ENCODE peak calls at places on chromosomes 13 and 19, in seven cellular contexts. Z, T, G, L, Y, A and D are unnamed samples.

GRCh38 chr13:80237646-80238045 is 103.3 kb downstream of the SPRY2 start:
- DNase-seq in A (peak; percentile 46), T (no peak), Z (peak; percentile 62), Y (no peak), G (no peak), L (peak; percentile 47), D (no peak)

GRCh38 chr19:42281175-42282035 is 12.4 kb downstream of the CIC start:
- DNase-seq in L (peak; percentile 52), Z (peak; percentile 41), A (no peak), G (peak; percentile 39), Y (no peak), T (peak; percentile 71), D (peak; percentile 80)

GRCh38 chr19:48859711-48860572 is 8.5 kb downstream of the PLEKHA4 start:
- DNase-seq in Z (no peak), L (no peak), Y (no peak), T (peak; percentile 95), G (no peak), A (peak; percentile 97), D (peak; percentile 77)

GRCh38 chr13:101291647-101292515 is 124.4 kb downstream of the NALCN start:
- DNase-seq in L (no peak), Z (peak; percentile 30), G (no peak), T (no peak), Y (no peak), A (no peak), D (no peak)

GRCh38 chr13:74715718-74716117 is 581.5 kb upstream of the KLF12 start:
- DNase-seq in A (no peak), T (no peak), G (no peak), Y (no peak), L (no peak), Z (no peak), D (no peak)

GRCh38 chr13:85544756-85545155 is 254.5 kb downstream of the SLITRK6 start:
- DNase-seq in L (no peak), G (no peak), Z (no peak), T (no peak), Y (no peak), A (no peak), D (no peak)

GRCh38 chr19:53037101-53038097 is 7.1 kb upstream of the ERVV-2 start:
- DNase-seq in Z (peak; percentile 41), A (peak; percentile 57), Y (no peak), G (no peak), L (no peak), T (peak; percentile 58), D (no peak)

GRCh38 chr19:28169168-28169862 is 1043.6 kb downstream of the UQCRFS1 start:
- DNase-seq in A (no peak), Y (no peak), G (peak; percentile 48), Z (no peak), T (peak; percentile 64), L (no peak), D (peak; percentile 91)

GRCh38 chr13:83691966-83692365 is 190.3 kb downstream of the SLITRK1 start:
- DNase-seq in Y (no peak), G (no peak), T (no peak), L (no peak), A (no peak), Z (no peak), D (no peak)

GRCh38 chr19:17847538-17848366 is at the start of gene JAK3:
- DNase-seq in Z (peak; percentile 46), L (peak; percentile 69), G (peak; percentile 79), A (no peak), Y (peak; percentile 75), T (peak; percentile 91), D (peak; percentile 92)

GRCh38 chr13:45393941-45394570 is 24.1 kb downstream of the SLC25A30 start:
- DNase-seq in Z (peak; percentile 54), L (peak; percentile 55), T (peak; percentile 72), A (peak; percentile 9), G (peak; percentile 48), Y (no peak), D (peak; percentile 79)

GRCh38 chr13:51525567-51526165 is 58.6 kb upstream of the WDFY2 start:
- DNase-seq in L (peak; percentile 18), T (no peak), Y (no peak), G (no peak), A (no peak), Z (peak; percentile 72), D (peak; percentile 62)

GRCh38 chr19:5035105-5035761 is 66.3 kb downstream of the KDM4B start:
- DNase-seq in G (no peak), T (no peak), Y (no peak), L (no peak), Z (no peak), A (no peak), D (no peak)

GRCh38 chr13:101942038-101942437 is 459.8 kb downstream of the FGF14 start:
- DNase-seq in Y (no peak), Z (peak; percentile 16), T (no peak), G (peak; percentile 54), A (peak; percentile 61), L (peak; percentile 44), D (peak; percentile 71)

GRCh38 chr13:88937381-88937780 is 1266.2 kb downstream of the SLITRK5 start:
- DNase-seq in Y (no peak), G (no peak), L (no peak), T (no peak), Z (no peak), A (no peak), D (no peak)

GRCh38 chr19:4066176-4066606 is 508 bp downstream of the ZBTB7A start:
- DNase-seq in G (no peak), T (no peak), Y (no peak), Z (no peak), A (no peak), L (no peak), D (no peak)

GRCh38 chr13:112443191-112444000 is 67.2 kb downstream of the SPACA7 start:
- DNase-seq in G (peak; percentile 66), L (no peak), Z (no peak), Y (no peak), A (no peak), T (peak; percentile 66), D (peak; percentile 40)

GRCh38 chr19:48961051-48961649 is 4.0 kb upstream of the FTL start:
- DNase-seq in Y (no peak), Z (no peak), T (no peak), A (no peak), L (peak; percentile 37), G (no peak), D (no peak)

GRCh38 chr19:43610493-43610892 is 1.4 kb upstream of the SRRM5 start:
- DNase-seq in Y (no peak), A (no peak), T (peak; percentile 35), L (peak; percentile 60), G (no peak), Z (peak; percentile 7), D (peak; percentile 57)

GRCh38 chr13:108728370-108728769 is 99.0 kb downstream of the MYO16 start:
- DNase-seq in A (no peak), T (peak; percentile 87), L (no peak), Y (peak; percentile 67), G (no peak), Z (no peak), D (peak; percentile 94)

GRCh38 chr19:49870309-49870901 is 3.0 kb upstream of the PNKP start:
- DNase-seq in L (no peak), A (no peak), G (no peak), Y (no peak), Z (no peak), T (no peak), D (no peak)

GRCh38 chr13:100214886-100215285 is 126.0 kb downstream of the PCCA start:
- DNase-seq in Y (no peak), L (peak; percentile 72), T (no peak), G (no peak), Z (peak; percentile 93), A (no peak), D (peak; percentile 86)

GRCh38 chr13:100213576-100213975 is 124.7 kb downstream of the PCCA start:
- DNase-seq in A (no peak), L (no peak), Z (peak; percentile 44), Y (no peak), G (no peak), T (no peak), D (no peak)

GRCh38 chr13:100210966-100211710 is 122.2 kb downstream of the PCCA start:
- DNase-seq in Y (no peak), T (no peak), L (no peak), Z (peak; percentile 23), A (no peak), G (no peak), D (no peak)

GRCh38 chr13:100209857-100210580 is 121.1 kb downstream of the PCCA start:
- DNase-seq in T (no peak), Y (no peak), A (no peak), Z (peak; percentile 82), L (no peak), G (no peak), D (no peak)

DNA sequence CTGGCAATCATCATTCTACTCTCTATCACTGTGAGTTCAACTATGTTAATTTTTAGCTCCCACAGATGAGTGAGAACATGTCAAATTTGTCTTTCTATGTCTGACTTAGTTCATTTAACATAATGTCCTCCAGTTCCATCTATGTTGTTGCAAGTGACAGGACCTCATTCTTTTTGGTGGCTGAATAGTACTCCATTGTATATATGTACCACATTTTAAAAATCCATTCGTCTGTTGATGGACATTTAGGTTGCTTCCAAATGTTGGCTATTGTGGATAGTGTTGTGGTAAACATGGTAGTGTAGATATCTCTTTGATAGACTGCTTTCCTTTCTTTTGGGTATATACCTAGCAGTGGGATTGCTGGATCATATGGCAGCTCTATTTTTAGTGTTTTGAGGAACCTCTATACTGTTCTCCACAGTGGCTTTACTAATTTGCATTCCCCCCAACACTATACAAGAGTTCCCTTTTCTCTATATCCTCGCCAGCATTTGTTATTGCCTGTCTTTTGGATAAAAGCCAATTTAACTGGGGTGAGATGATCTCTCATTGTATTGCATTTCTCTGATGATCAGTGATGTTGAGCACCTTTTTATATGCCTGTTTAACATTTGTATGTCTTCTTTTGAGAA is 124.1 kb downstream of the PCCA start:
- DNase-seq in L (no peak), G (no peak), T (no peak), Y (no peak), A (no peak), Z (no peak), D (no peak)
- H3K4ac ChIP-seq in L (no peak overlapping the region), G (no peak overlapping the region), T (no peak overlapping the region), Y (no peak overlapping the region), A (no peak overlapping the region), Z (peak overlapping the region; percentile 2), D (no peak overlapping the region)

GRCh38 chr19:2982983-2983350 is 5.6 kb downstream of the TLE6 start:
- DNase-seq in G (no peak), Z (peak; percentile 68), A (peak; percentile 53), L (peak; percentile 54), T (no peak), Y (no peak), D (no peak)
- H3K4ac ChIP-seq in G (no peak overlapping the region), Z (peak overlapping the region; percentile 16), A (no peak overlapping the region), L (peak overlapping the region; percentile 43), T (no peak overlapping the region), Y (no peak overlapping the region), D (no peak overlapping the region)

DNA sequence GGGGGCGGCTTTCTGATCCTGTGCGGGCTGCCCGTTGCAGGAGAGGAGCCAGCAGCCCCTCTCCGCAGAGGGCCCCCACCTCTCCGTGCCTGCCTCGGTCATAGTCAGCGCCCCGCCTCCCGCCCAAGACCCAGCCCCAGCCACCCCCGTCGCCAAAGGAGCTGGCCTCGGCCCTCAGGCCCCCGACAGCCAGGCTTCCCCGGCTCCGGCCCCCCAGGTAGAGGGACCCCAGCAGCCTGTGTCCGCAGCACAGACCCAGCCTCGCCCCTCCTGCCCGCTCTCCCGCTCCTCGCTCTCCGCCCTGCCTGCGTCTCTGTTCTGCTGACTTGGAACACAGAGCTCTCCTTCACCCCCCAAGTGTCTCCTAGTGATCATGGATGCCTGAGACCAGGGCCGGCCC is 31.3 kb upstream of the EHD2 start:
- DNase-seq in T (no peak), A (no peak), G (no peak), L (no peak), Z (no peak), Y (no peak), D (no peak)
- H3K4ac ChIP-seq in T (no peak overlapping the region), A (no peak overlapping the region), G (no peak overlapping the region), L (no peak overlapping the region), Z (no peak overlapping the region), Y (no peak overlapping the region), D (no peak overlapping the region)

GRCh38 chr19:15166700-15167099 is 34.1 kb downstream of the NOTCH3 start:
- DNase-seq in A (no peak), Y (no peak), T (no peak), L (no peak), G (no peak), Z (no peak), D (peak; percentile 53)
- H3K4ac ChIP-seq in A (no peak overlapping the region), Y (no peak overlapping the region), T (no peak overlapping the region), L (no peak overlapping the region), G (no peak overlapping the region), Z (no peak overlapping the region), D (no peak overlapping the region)